ENCODE peak calls at places on chromosomes 13 and 19, in nine cellular contexts. One of them, this sample, is unnamed.
A peak's percentile ranks its signal among the peaks of the same experiment; 100 is the strongest.

GRCh38 chr13:21546372-21546771 is 57.6 kb downstream of the MICU2 start:
- DNase-seq in iPS DF 6.9: no peak
- DNase-seq in GM23248: peak; percentile 27
- DNase-seq in suprapubic skin: no peak
- DNase-seq in stomach: no peak
- DNase-seq in PC-9: no peak
- DNase-seq in heart right ventricle: no peak
- DNase-seq in neural progenitor cell: no peak
- DNase-seq in tibial artery: no peak
- DNase-seq in this sample: no peak

GRCh38 chr19:48842744-48843162 is 6.5 kb upstream of the HSD17B14 start:
- DNase-seq in iPS DF 6.9: no peak
- DNase-seq in GM23248: peak; percentile 63
- DNase-seq in suprapubic skin: no peak
- DNase-seq in stomach: no peak
- DNase-seq in PC-9: peak; percentile 36
- DNase-seq in heart right ventricle: peak; percentile 60
- DNase-seq in neural progenitor cell: peak; percentile 82
- DNase-seq in tibial artery: no peak
- DNase-seq in this sample: no peak

GRCh38 chr13:23069571-23069970 is 111.2 kb upstream of the SGCG start:
- DNase-seq in iPS DF 6.9: no peak
- DNase-seq in GM23248: peak; percentile 92
- DNase-seq in suprapubic skin: no peak
- DNase-seq in stomach: no peak
- DNase-seq in PC-9: no peak
- DNase-seq in heart right ventricle: no peak
- DNase-seq in neural progenitor cell: no peak
- DNase-seq in tibial artery: no peak
- DNase-seq in this sample: no peak

GRCh38 chr13:34413538-34414210 is 528.4 kb upstream of the NBEA start:
- DNase-seq in iPS DF 6.9: no peak
- DNase-seq in GM23248: no peak
- DNase-seq in suprapubic skin: no peak
- DNase-seq in stomach: no peak
- DNase-seq in PC-9: no peak
- DNase-seq in heart right ventricle: no peak
- DNase-seq in neural progenitor cell: no peak
- DNase-seq in tibial artery: no peak
- DNase-seq in this sample: no peak

GRCh38 chr19:54164369-54165068 is 5.0 kb upstream of the LENG1 start:
- DNase-seq in iPS DF 6.9: no peak
- DNase-seq in GM23248: peak; percentile 50
- DNase-seq in suprapubic skin: no peak
- DNase-seq in stomach: peak; percentile 88
- DNase-seq in PC-9: no peak
- DNase-seq in heart right ventricle: peak; percentile 87
- DNase-seq in neural progenitor cell: peak; percentile 71
- DNase-seq in tibial artery: no peak
- DNase-seq in this sample: no peak

GRCh38 chr13:74062933-74063332 is 71.3 kb downstream of the KLF12 start:
- DNase-seq in iPS DF 6.9: no peak
- DNase-seq in GM23248: peak; percentile 82
- DNase-seq in suprapubic skin: no peak
- DNase-seq in stomach: no peak
- DNase-seq in PC-9: no peak
- DNase-seq in heart right ventricle: peak; percentile 80
- DNase-seq in neural progenitor cell: no peak
- DNase-seq in tibial artery: peak; percentile 81
- DNase-seq in this sample: no peak

GRCh38 chr13:98476106-98476505 is 100.8 kb downstream of the STK24 start:
- DNase-seq in iPS DF 6.9: no peak
- DNase-seq in GM23248: no peak
- DNase-seq in suprapubic skin: peak; percentile 52
- DNase-seq in stomach: no peak
- DNase-seq in PC-9: no peak
- DNase-seq in heart right ventricle: no peak
- DNase-seq in neural progenitor cell: peak; percentile 70
- DNase-seq in tibial artery: no peak
- DNase-seq in this sample: no peak

GRCh38 chr19:4295972-4296771 is 6.0 kb downstream of the TMIGD2 start:
- DNase-seq in iPS DF 6.9: no peak
- DNase-seq in GM23248: no peak
- DNase-seq in suprapubic skin: no peak
- DNase-seq in stomach: peak; percentile 38
- DNase-seq in PC-9: no peak
- DNase-seq in heart right ventricle: no peak
- DNase-seq in neural progenitor cell: no peak
- DNase-seq in tibial artery: no peak
- DNase-seq in this sample: no peak

GRCh38 chr13:27406178-27406939 is 18.1 kb upstream of the GTF3A start:
- DNase-seq in iPS DF 6.9: no peak
- DNase-seq in GM23248: peak; percentile 65
- DNase-seq in suprapubic skin: no peak
- DNase-seq in stomach: no peak
- DNase-seq in PC-9: no peak
- DNase-seq in heart right ventricle: no peak
- DNase-seq in neural progenitor cell: peak; percentile 31
- DNase-seq in tibial artery: no peak
- DNase-seq in this sample: no peak

GRCh38 chr19:51366050-51366998 is at the start of gene ETFB:
- DNase-seq in iPS DF 6.9: peak; percentile 94
- DNase-seq in GM23248: peak; percentile 99
- DNase-seq in suprapubic skin: peak; percentile 99
- DNase-seq in stomach: peak; percentile 98
- DNase-seq in PC-9: peak; percentile 97
- DNase-seq in heart right ventricle: peak; percentile 99
- DNase-seq in neural progenitor cell: peak; percentile 99
- DNase-seq in tibial artery: peak; percentile 100
- DNase-seq in this sample: peak; percentile 87

GRCh38 chr13:77457989-77458388 is 77.5 kb upstream of the SCEL start:
- DNase-seq in iPS DF 6.9: no peak
- DNase-seq in GM23248: no peak
- DNase-seq in suprapubic skin: no peak
- DNase-seq in stomach: no peak
- DNase-seq in PC-9: no peak
- DNase-seq in heart right ventricle: no peak
- DNase-seq in neural progenitor cell: no peak
- DNase-seq in tibial artery: no peak
- DNase-seq in this sample: no peak

GRCh38 chr13:28953714-28954113 is 133.6 kb downstream of the MTUS2 start:
- DNase-seq in iPS DF 6.9: no peak
- DNase-seq in GM23248: no peak
- DNase-seq in suprapubic skin: no peak
- DNase-seq in stomach: no peak
- DNase-seq in PC-9: no peak
- DNase-seq in heart right ventricle: no peak
- DNase-seq in neural progenitor cell: no peak
- DNase-seq in tibial artery: no peak
- DNase-seq in this sample: no peak

DNA sequence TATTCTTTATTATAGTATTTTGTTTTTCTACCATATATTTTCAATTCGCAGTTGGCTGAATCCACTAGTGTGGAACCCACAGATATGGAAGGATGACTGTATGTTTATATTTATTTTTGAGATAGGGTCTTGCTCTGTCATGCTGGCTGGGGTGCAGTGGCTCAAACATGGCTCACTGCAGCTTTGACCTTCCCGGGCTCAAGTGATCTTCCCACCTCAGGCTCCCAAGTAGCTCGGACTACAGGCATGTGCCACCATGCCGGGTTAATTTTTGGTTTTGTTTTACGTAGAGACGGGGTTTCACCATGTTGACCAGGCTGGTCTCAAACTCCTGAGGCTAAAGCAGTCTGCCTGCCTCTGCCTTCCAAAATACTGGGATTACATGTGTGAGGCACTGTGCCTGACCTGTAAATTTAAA is 9.6 kb downstream of the SLC35E1 start:
- DNase-seq in iPS DF 6.9: no peak
- DNase-seq in GM23248: no peak
- DNase-seq in suprapubic skin: no peak
- DNase-seq in stomach: no peak
- DNase-seq in PC-9: no peak
- DNase-seq in heart right ventricle: no peak
- DNase-seq in neural progenitor cell: no peak
- DNase-seq in tibial artery: no peak
- DNase-seq in this sample: no peak
- H3K36me3 ChIP-seq in iPS DF 6.9: peaks cover 18% of the 10 kb centered on the region
- H3K36me3 ChIP-seq in GM23248: peaks cover 55% of the 10 kb centered on the region
- H3K36me3 ChIP-seq in suprapubic skin: peaks cover 90% of the 10 kb centered on the region
- H3K36me3 ChIP-seq in stomach: peaks cover 93% of the 10 kb centered on the region
- H3K36me3 ChIP-seq in PC-9: peaks cover 21% of the 10 kb centered on the region
- H3K36me3 ChIP-seq in heart right ventricle: peaks cover 99% of the 10 kb centered on the region
- H3K36me3 ChIP-seq in neural progenitor cell: no peaks in the 10 kb centered on the region
- H3K36me3 ChIP-seq in tibial artery: peaks cover 34% of the 10 kb centered on the region
- H3K36me3 ChIP-seq in this sample: peaks cover 7% of the 10 kb centered on the region

GRCh38 chr19:2336528-2337328 is 8.2 kb downstream of the SPPL2B start:
- DNase-seq in iPS DF 6.9: no peak
- DNase-seq in GM23248: no peak
- DNase-seq in suprapubic skin: no peak
- DNase-seq in stomach: no peak
- DNase-seq in PC-9: no peak
- DNase-seq in heart right ventricle: no peak
- DNase-seq in neural progenitor cell: no peak
- DNase-seq in tibial artery: no peak
- DNase-seq in this sample: no peak
- H3K4me3 ChIP-seq in iPS DF 6.9: no peak overlapping the region
- H3K4me3 ChIP-seq in GM23248: no peak overlapping the region
- H3K4me3 ChIP-seq in suprapubic skin: no peak overlapping the region
- H3K4me3 ChIP-seq in stomach: no peak overlapping the region
- H3K4me3 ChIP-seq in PC-9: no peak overlapping the region
- H3K4me3 ChIP-seq in heart right ventricle: no peak overlapping the region
- H3K4me3 ChIP-seq in neural progenitor cell: no peak overlapping the region
- H3K4me3 ChIP-seq in tibial artery: no peak overlapping the region
- H3K4me3 ChIP-seq in this sample: no peak overlapping the region

DNA sequence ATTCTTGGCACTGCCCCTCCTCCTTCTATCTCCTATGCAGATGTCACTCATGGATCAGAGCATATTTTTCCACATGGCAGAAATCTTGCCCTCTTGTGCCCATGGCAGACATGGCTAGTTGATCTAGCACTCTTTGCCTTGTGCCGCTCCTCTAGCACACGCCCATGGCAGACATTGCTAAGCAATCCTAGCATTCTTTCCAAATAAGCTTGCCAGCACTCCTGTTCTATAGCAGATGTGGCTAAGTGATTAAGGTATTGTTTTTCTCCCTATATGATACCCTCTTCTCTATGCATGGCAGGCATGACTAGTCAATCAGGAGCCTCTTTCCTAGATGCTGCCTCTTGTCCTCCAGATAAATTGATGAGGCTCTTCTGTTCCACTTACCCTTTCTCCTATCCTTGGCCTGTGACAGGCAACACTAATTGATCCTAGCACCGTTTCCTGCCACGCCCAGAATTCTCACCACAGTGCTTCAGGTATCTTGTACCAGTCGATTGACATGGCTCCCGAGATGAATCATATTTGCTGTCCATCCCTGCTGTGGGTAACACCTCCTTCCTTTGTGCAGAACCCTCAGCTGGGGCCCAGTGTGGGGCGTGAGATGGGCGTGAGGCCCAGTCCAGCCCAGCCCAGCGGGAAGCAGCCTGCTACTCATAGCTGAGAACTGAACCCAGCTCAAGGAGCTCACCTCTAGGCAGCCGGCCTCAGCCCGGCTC is 26.9 kb downstream of the TMED1 start:
- DNase-seq in iPS DF 6.9: no peak
- DNase-seq in GM23248: peak; percentile 46
- DNase-seq in suprapubic skin: no peak
- DNase-seq in stomach: peak; percentile 36
- DNase-seq in PC-9: peak; percentile 88
- DNase-seq in heart right ventricle: no peak
- DNase-seq in neural progenitor cell: no peak
- DNase-seq in tibial artery: no peak
- DNase-seq in this sample: no peak
- H3K36me3 ChIP-seq in iPS DF 6.9: peaks cover 17% of the 10 kb centered on the region
- H3K36me3 ChIP-seq in GM23248: peaks cover 27% of the 10 kb centered on the region
- H3K36me3 ChIP-seq in suprapubic skin: peaks cover 85% of the 10 kb centered on the region
- H3K36me3 ChIP-seq in stomach: peaks cover 99% of the 10 kb centered on the region
- H3K36me3 ChIP-seq in PC-9: peaks cover 3% of the 10 kb centered on the region
- H3K36me3 ChIP-seq in heart right ventricle: peaks cover 100% of the 10 kb centered on the region
- H3K36me3 ChIP-seq in neural progenitor cell: no peaks in the 10 kb centered on the region
- H3K36me3 ChIP-seq in tibial artery: peaks cover 36% of the 10 kb centered on the region
- H3K36me3 ChIP-seq in this sample: peaks cover 4% of the 10 kb centered on the region

GRCh38 chr13:78600317-78600899 is 2.9 kb downstream of the POU4F1 start:
- DNase-seq in iPS DF 6.9: no peak
- DNase-seq in GM23248: no peak
- DNase-seq in suprapubic skin: no peak
- DNase-seq in stomach: no peak
- DNase-seq in PC-9: no peak
- DNase-seq in heart right ventricle: no peak
- DNase-seq in neural progenitor cell: peak; percentile 31
- DNase-seq in tibial artery: no peak
- DNase-seq in this sample: no peak

GRCh38 chr13:78602561-78603239 is 652 bp downstream of the POU4F1 start:
- DNase-seq in iPS DF 6.9: no peak
- DNase-seq in GM23248: no peak
- DNase-seq in suprapubic skin: no peak
- DNase-seq in stomach: no peak
- DNase-seq in PC-9: no peak
- DNase-seq in heart right ventricle: no peak
- DNase-seq in neural progenitor cell: peak; percentile 55
- DNase-seq in tibial artery: no peak
- DNase-seq in this sample: no peak

GRCh38 chr13:78601124-78601885 is 2.0 kb downstream of the POU4F1 start:
- DNase-seq in iPS DF 6.9: no peak
- DNase-seq in GM23248: peak; percentile 38
- DNase-seq in suprapubic skin: no peak
- DNase-seq in stomach: no peak
- DNase-seq in PC-9: no peak
- DNase-seq in heart right ventricle: no peak
- DNase-seq in neural progenitor cell: peak; percentile 71
- DNase-seq in tibial artery: no peak
- DNase-seq in this sample: no peak

GRCh38 chr13:78603240-78603947 is at the start of gene POU4F1:
- DNase-seq in iPS DF 6.9: no peak
- DNase-seq in GM23248: no peak
- DNase-seq in suprapubic skin: no peak
- DNase-seq in stomach: no peak
- DNase-seq in PC-9: no peak
- DNase-seq in heart right ventricle: no peak
- DNase-seq in neural progenitor cell: peak; percentile 93
- DNase-seq in tibial artery: no peak
- DNase-seq in this sample: no peak

DNA sequence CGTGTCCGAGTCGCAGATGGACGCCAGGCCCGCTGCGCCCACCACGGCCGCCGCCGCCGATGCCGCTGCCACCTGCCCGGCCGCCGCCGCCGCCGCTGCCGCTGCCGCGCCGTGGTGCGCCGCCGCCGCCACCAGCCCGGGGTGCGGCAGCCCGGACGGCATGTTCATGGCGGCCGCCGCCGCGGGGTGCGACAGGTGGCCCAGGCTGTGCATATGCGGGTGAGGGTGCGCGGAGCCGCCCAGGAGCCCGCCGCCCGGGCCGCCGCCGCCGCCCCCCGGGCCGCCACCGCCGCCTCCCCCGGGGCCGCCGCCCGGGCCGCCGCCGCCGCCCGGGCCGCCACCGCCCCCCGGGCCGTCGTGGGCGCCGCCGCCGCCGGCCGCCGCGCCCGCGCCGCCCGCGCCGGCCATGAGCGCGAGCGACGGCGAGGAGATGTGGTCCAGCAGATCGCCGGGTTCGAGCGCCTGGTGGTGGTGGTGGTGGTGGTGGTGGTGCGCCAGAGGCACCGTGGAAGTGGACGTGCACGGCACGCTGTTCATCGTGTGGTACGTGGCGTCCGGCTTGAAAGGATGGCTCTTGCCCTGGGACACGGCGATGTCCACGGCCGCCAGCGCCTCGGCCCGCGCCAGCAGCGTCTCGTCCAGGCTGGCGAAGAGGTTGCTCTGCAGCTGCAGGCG is 1.3 kb downstream of the POU4F1 start:
- DNase-seq in iPS DF 6.9: no peak
- DNase-seq in GM23248: no peak
- DNase-seq in suprapubic skin: no peak
- DNase-seq in stomach: no peak
- DNase-seq in PC-9: no peak
- DNase-seq in heart right ventricle: no peak
- DNase-seq in neural progenitor cell: no peak
- DNase-seq in tibial artery: no peak
- DNase-seq in this sample: no peak
- H3K4me3 ChIP-seq in iPS DF 6.9: peak overlapping the region; percentile 28
- H3K4me3 ChIP-seq in GM23248: no peak overlapping the region
- H3K4me3 ChIP-seq in suprapubic skin: peak overlapping the region; percentile 52
- H3K4me3 ChIP-seq in stomach: peak overlapping the region; percentile 51
- H3K4me3 ChIP-seq in PC-9: no peak overlapping the region
- H3K4me3 ChIP-seq in heart right ventricle: no peak overlapping the region
- H3K4me3 ChIP-seq in neural progenitor cell: peak overlapping the region; percentile 49
- H3K4me3 ChIP-seq in tibial artery: no peak overlapping the region
- H3K4me3 ChIP-seq in this sample: no peak overlapping the region